ENCODE peak calls at places on chromosomes 6 and 20, in six cellular contexts. U, P, S, M, E and T are unnamed samples.

GRCh38 chr6:37636801-37637561 is 60.7 kb downstream of the MDGA1 start:
- DNase-seq in U (peak), M (no peak), E (no peak), S (no peak), P (no peak), T (no peak)

GRCh38 chr20:37282558-37282957 is 6.9 kb upstream of the MANBAL start:
- DNase-seq in U (no peak), E (no peak), S (no peak), M (peak), P (peak), T (peak)

GRCh38 chr6:90350689-90351554 is 54.3 kb upstream of the BACH2 start:
- DNase-seq in U (no peak), S (no peak), E (peak), M (no peak), P (no peak), T (no peak)

GRCh38 chr6:93902517-93902916 is 483.2 kb upstream of the EPHA7 start:
- DNase-seq in M (no peak), U (no peak), S (no peak), P (no peak), E (no peak), T (no peak)

GRCh38 chr6:137921823-137922222 is 54.8 kb downstream of the TNFAIP3 start:
- DNase-seq in S (no peak), P (no peak), U (no peak), E (no peak), M (no peak), T (no peak)

GRCh38 chr6:151413372-151414145 is 22.2 kb upstream of the ZBTB2 start:
- DNase-seq in S (no peak), E (no peak), M (no peak), U (no peak), P (no peak), T (no peak)

GRCh38 chr6:143465546-143465945 is 14.9 kb downstream of the PEX3 start:
- DNase-seq in P (no peak), M (no peak), U (no peak), E (no peak), S (no peak), T (no peak)

GRCh38 chr20:17807670-17808069 is 107.9 kb downstream of the BANF2 start:
- DNase-seq in S (no peak), E (no peak), P (no peak), U (peak), M (no peak), T (no peak)

GRCh38 chr20:41733151-41733550 is 115.0 kb upstream of the CHD6 start:
- DNase-seq in P (no peak), E (no peak), M (no peak), U (no peak), S (no peak), T (no peak)

GRCh38 chr6:131015630-131016263 is 47.3 kb downstream of the EPB41L2 start:
- DNase-seq in P (no peak), M (peak), U (no peak), E (no peak), S (no peak), T (peak)

GRCh38 chr6:75602164-75602896 is 650 bp downstream of the SENP6 start:
- DNase-seq in M (peak), E (peak), U (peak), P (peak), S (no peak), T (no peak)

GRCh38 chr20:52190437-52191131 is 995 bp downstream of the ZFP64 start:
- DNase-seq in S (no peak), M (peak), E (peak), U (no peak), P (peak), T (peak)

GRCh38 chr6:10615675-10616074 is 78.7 kb downstream of the C6orf52 start:
- DNase-seq in P (no peak), S (no peak), M (no peak), U (no peak), E (no peak), T (no peak)

GRCh38 chr6:127366281-127367022 is 23.0 kb upstream of the ECHDC1 start:
- DNase-seq in P (peak), E (no peak), M (peak), U (no peak), S (peak), T (peak)

GRCh38 chr6:43886717-43887339 is 116.8 kb downstream of the VEGFA start:
- DNase-seq in S (no peak), P (no peak), E (no peak), M (no peak), U (no peak), T (no peak)

GRCh38 chr20:38321959-38322598 is 18.1 kb downstream of the BPI start:
- DNase-seq in P (peak), E (no peak), M (peak), U (no peak), S (no peak), T (no peak)

GRCh38 chr20:33328157-33328556 is 45.1 kb downstream of the BPIFB1 start:
- DNase-seq in S (no peak), P (no peak), M (no peak), E (no peak), U (no peak), T (no peak)

GRCh38 chr6:105051941-105052471 is 95.1 kb downstream of the LIN28B start:
- DNase-seq in U (no peak), E (no peak), P (no peak), S (no peak), M (peak), T (no peak)

GRCh38 chr6:70246118-70246517 is 56.8 kb downstream of the COL9A1 start:
- DNase-seq in S (no peak), M (no peak), E (no peak), U (no peak), P (no peak), T (no peak)